ENCODE peak calls at places on chromosomes 1 and 21, in eight cellular contexts. D is transverse colon; P is endothelial cell of umbilical vein; J is AG04450; V is OCI-LY7; K is CD8-positive, alpha-beta T cell; E is breast epithelium; S is astrocyte of the cerebellum. X is an unnamed sample.

GRCh38 chr1:218933526-218933925 is 240.2 kb upstream of the LYPLAL1 start:
- DNase-seq in V (no peak), K (no peak), E (no peak), J (no peak), D (no peak), P (no peak), S (no peak), X (peak)

GRCh38 chr1:67213948-67214347 is 47.7 kb downstream of the IL23R start:
- DNase-seq in V (no peak), P (no peak), S (no peak), J (no peak), D (no peak), E (no peak), K (no peak), X (no peak)

GRCh38 chr1:183246436-183246835 is 60.4 kb downstream of the LAMC2 start:
- DNase-seq in V (no peak), K (no peak), E (no peak), J (no peak), D (no peak), S (no peak), P (no peak), X (no peak)

GRCh38 chr1:173297798-173298391 is 90.8 kb upstream of the TNFSF4 start:
- DNase-seq in S (peak), V (no peak), P (peak), E (no peak), D (no peak), K (no peak), J (no peak), X (no peak)

GRCh38 chr1:244836135-244836521 is 670 bp downstream of the COX20 start:
- DNase-seq in P (peak), E (no peak), S (no peak), K (no peak), V (peak), D (no peak), J (no peak), X (no peak)

GRCh38 chr1:161061419-161061818 is 8.3 kb downstream of the ARHGAP30 start:
- DNase-seq in E (no peak), V (no peak), K (no peak), S (no peak), D (no peak), J (no peak), P (no peak), X (no peak)

GRCh38 chr1:42737257-42737656 is 2.8 kb downstream of the CLDN19 start:
- DNase-seq in E (peak), S (no peak), D (peak), J (no peak), K (no peak), V (peak), P (no peak), X (no peak)

GRCh38 chr1:44646711-44647110 is 27.6 kb downstream of the TMEM53 start:
- DNase-seq in P (no peak), V (no peak), D (no peak), K (no peak), S (no peak), E (no peak), J (no peak), X (no peak)

GRCh38 chr1:221884821-221885220 is 142.9 kb upstream of the DUSP10 start:
- DNase-seq in V (no peak), P (no peak), D (no peak), K (no peak), E (no peak), J (no peak), S (no peak), X (no peak)

GRCh38 chr1:89865498-89866385 is 44.9 kb downstream of the LRRC8D start:
- DNase-seq in P (peak), V (no peak), D (no peak), K (no peak), S (no peak), J (no peak), E (no peak), X (no peak)

GRCh38 chr21:38914071-38914491 is 108.4 kb downstream of the ETS2 start:
- DNase-seq in V (no peak), D (peak), K (no peak), S (no peak), P (no peak), E (no peak), J (no peak), X (no peak)

GRCh38 chr1:190957565-190957964 is 479.9 kb upstream of the BRINP3 start:
- DNase-seq in E (no peak), P (peak), D (no peak), V (no peak), J (no peak), K (no peak), S (no peak), X (no peak)

GRCh38 chr1:241362350-241362749 is 5.3 kb upstream of the RGS7 start:
- DNase-seq in V (no peak), D (no peak), J (no peak), P (no peak), K (no peak), S (no peak), E (no peak), X (no peak)

GRCh38 chr1:167057297-167057688 is 32.9 kb downstream of the GPA33 start:
- DNase-seq in K (no peak), P (no peak), J (no peak), V (peak), S (peak), D (no peak), E (no peak), X (no peak)

GRCh38 chr21:26199471-26199870 is 28.9 kb upstream of the APP start:
- DNase-seq in D (no peak), J (peak), P (no peak), E (no peak), K (no peak), V (no peak), S (no peak), X (no peak)

GRCh38 chr1:109980324-109981127 is 4.0 kb upstream of the AHCYL1 start:
- DNase-seq in D (peak), J (no peak), V (no peak), K (no peak), S (no peak), E (no peak), P (no peak), X (no peak)

GRCh38 chr1:80050085-80050484 is 1043.6 kb upstream of the ADGRL4 start:
- DNase-seq in P (no peak), J (no peak), S (no peak), K (no peak), E (no peak), V (no peak), D (no peak), X (no peak)

GRCh38 chr1:33147275-33147996 is 34.4 kb downstream of the TRIM62 start:
- DNase-seq in D (no peak), S (no peak), V (no peak), J (no peak), E (no peak), P (no peak), K (no peak), X (no peak)

GRCh38 chr1:159941867-159942560 is 3.4 kb downstream of the IGSF9 start:
- DNase-seq in S (no peak), P (no peak), K (no peak), E (no peak), J (no peak), V (no peak), D (no peak), X (no peak)

GRCh38 chr1:59879556-59879955 is 47.0 kb downstream of the CYP2J2 start:
- DNase-seq in S (peak), D (peak), V (peak), E (peak), J (peak), K (peak), P (peak), X (peak)

GRCh38 chr1:35659589-35659988 is 18.3 kb upstream of the PSMB2 start:
- DNase-seq in V (no peak), E (no peak), K (no peak), P (no peak), J (no peak), S (no peak), D (no peak), X (no peak)

GRCh38 chr1:45685308-45686080 is 839 bp downstream of the GPBP1L1 start:
- DNase-seq in E (peak), J (no peak), P (peak), K (no peak), V (peak), D (no peak), S (no peak), X (no peak)

GRCh38 chr1:232574867-232575523 is 54.9 kb downstream of the SIPA1L2 start:
- DNase-seq in E (no peak), P (no peak), K (no peak), S (no peak), J (peak), D (no peak), V (no peak), X (no peak)

GRCh38 chr1:207073906-207074820 is 14.5 kb upstream of the C4BPB start:
- DNase-seq in S (no peak), P (no peak), K (no peak), J (no peak), E (no peak), V (no peak), D (no peak), X (no peak)

GRCh38 chr1:103171041-103171590 is 62.8 kb upstream of the COL11A1 start:
- DNase-seq in P (no peak), E (no peak), K (no peak), J (no peak), V (no peak), S (no peak), D (no peak), X (no peak)

GRCh38 chr1:170559166-170559565 is 27.2 kb downstream of the GORAB start:
- DNase-seq in S (no peak), J (no peak), P (no peak), K (no peak), D (no peak), V (no peak), E (no peak), X (no peak)

GRCh38 chr1:170558731-170559130 is 26.8 kb downstream of the GORAB start:
- DNase-seq in S (no peak), E (no peak), V (no peak), K (no peak), P (no peak), D (no peak), J (no peak), X (no peak)

GRCh38 chr1:170567214-170567613 is 35.2 kb downstream of the GORAB start:
- DNase-seq in V (no peak), K (no peak), S (no peak), J (no peak), D (no peak), P (no peak), E (no peak), X (no peak)

GRCh38 chr1:170560681-170561285 is 28.8 kb downstream of the GORAB start:
- DNase-seq in V (no peak), P (no peak), E (no peak), S (no peak), J (no peak), D (no peak), K (no peak), X (no peak)

GRCh38 chr1:170562644-170563338 is 30.8 kb downstream of the GORAB start:
- DNase-seq in V (no peak), S (peak), K (no peak), D (no peak), J (peak), E (no peak), P (peak), X (peak)
- H3K4me3 ChIP-seq in V (no peak), S (peak), K (no peak), D (no peak), J (no peak), E (peak), P (no peak), X (no peak)

GRCh38 chr1:77817368-77818209 is 38.1 kb downstream of the MIGA1 start:
- DNase-seq in K (no peak), P (no peak), D (no peak), V (no peak), S (no peak), J (no peak), E (no peak), X (no peak)
- TF ChIP-seq CTCF in K (no peak), P (no peak), D (no peak), V (no peak), S (no peak), J (no peak), E (no peak), X (no peak)

GRCh38 chr1:230276401-230276800 is 149.7 kb downstream of the PGBD5 start:
- DNase-seq in E (peak), K (no peak), D (no peak), S (no peak), J (no peak), P (no peak), V (no peak), X (no peak)
- H3K4me3 ChIP-seq in E (no peak), K (no peak), D (no peak), S (no peak), J (no peak), P (no peak), V (no peak), X (no peak)

GRCh38 chr1:156680056-156680455 is 2.8 kb upstream of the NES start:
- DNase-seq in V (no peak), P (no peak), E (no peak), D (no peak), J (no peak), S (no peak), K (no peak), X (no peak)

GRCh38 chr1:156681196-156681595 is 4.0 kb upstream of the NES start:
- DNase-seq in E (no peak), K (no peak), J (no peak), D (no peak), P (no peak), S (no peak), V (no peak), X (no peak)

GRCh38 chr1:156682166-156682890 is 5.1 kb upstream of the NES start:
- DNase-seq in P (no peak), S (no peak), D (no peak), E (no peak), J (no peak), K (no peak), V (no peak), X (no peak)

GRCh38 chr1:156689035-156689959 is 12.1 kb upstream of the NES start:
- DNase-seq in P (peak), E (peak), S (peak), V (peak), D (peak), K (peak), J (peak), X (no peak)

GRCh38 chr1:156684227-156684782 is 7.1 kb upstream of the NES start:
- DNase-seq in K (no peak), E (no peak), J (no peak), P (no peak), V (no peak), S (no peak), D (no peak), X (no peak)
- TF ChIP-seq CTCF in K (no peak), E (no peak), J (peak), P (no peak), V (peak), S (peak), D (no peak), X (no peak)

DNA sequence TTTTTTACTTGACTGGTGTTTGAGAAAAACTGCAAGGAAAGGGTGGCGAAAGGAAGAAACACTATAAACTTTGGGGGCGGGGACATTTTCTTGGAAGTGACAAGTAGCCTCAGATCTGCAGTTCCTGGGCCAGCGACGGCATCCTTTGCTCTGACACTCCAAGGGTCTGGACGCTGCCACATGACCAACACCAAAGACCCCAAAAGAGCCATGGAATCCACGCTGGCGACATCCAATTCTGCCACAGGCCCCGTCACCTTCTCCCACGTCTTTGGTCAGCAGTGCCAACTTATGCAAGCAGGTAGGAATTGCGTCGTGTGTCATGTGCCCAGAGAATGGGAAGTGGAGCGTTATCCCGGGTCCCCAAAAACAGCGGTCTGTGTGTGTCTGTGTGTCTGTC is 193.5 kb downstream of the PRDM2 start:
- DNase-seq in S (no peak), D (peak), K (no peak), V (no peak), P (no peak), E (no peak), J (no peak), X (no peak)
- H3K4me3 ChIP-seq in S (no peak), D (peak), K (no peak), V (no peak), P (no peak), E (peak), J (no peak), X (no peak)

DNA sequence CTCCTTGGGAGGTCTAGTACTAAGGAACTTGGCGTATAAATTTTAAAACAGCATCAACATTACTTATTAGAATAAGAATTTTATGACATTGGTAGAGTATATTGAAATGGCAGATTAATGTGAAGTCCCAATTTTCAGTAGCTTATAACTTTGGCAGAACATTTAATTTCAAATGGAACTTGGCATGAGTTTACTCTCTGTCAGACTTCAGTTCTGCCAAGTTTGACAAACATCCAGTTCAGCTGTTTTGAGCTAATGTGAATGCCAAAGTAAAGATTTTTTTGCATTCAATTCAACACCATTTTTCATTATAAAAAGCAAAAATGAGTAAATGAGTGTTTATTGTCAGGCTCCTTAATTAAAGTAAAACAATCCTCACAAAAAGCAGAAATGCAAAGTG is 104.6 kb upstream of the RGS18 start:
- DNase-seq in J (no peak), D (no peak), P (peak), V (no peak), K (no peak), S (peak), E (no peak), X (no peak)
- TF ChIP-seq CTCF in J (no peak), D (no peak), P (no peak), V (no peak), K (no peak), S (no peak), E (no peak), X (no peak)

GRCh38 chr1:70204139-70204538 is 1.2 kb downstream of the LRRC40 start:
- DNase-seq in D (no peak), E (no peak), V (no peak), K (no peak), S (no peak), J (no peak), P (no peak), X (no peak)
- H3K4me3 ChIP-seq in D (peak), E (peak), V (peak), K (peak), S (peak), J (peak), P (peak), X (peak)

GRCh38 chr1:151961795-151962194 is 31.9 kb downstream of the S100A10 start:
- DNase-seq in V (no peak), K (no peak), S (no peak), P (peak), J (no peak), D (no peak), E (no peak), X (no peak)
- TF ChIP-seq CTCF in V (no peak), K (no peak), S (no peak), P (no peak), J (no peak), D (no peak), E (no peak), X (no peak)